ENCODE peak calls at places on chromosomes 1 and 21, in six cellular contexts. One of them, this sample, is unnamed.

GRCh38 chr1:155223017-155223416 is 14.5 kb downstream of the MTX1 start:
- DNase-seq in psoas muscle: no peak
- DNase-seq in AG09309: no peak
- DNase-seq in HFF-Myc: no peak
- DNase-seq in tibial nerve: no peak
- DNase-seq in fibroblast of lung: no peak
- DNase-seq in this sample: peak; percentile 31

GRCh38 chr21:15291621-15292266 is 226.9 kb upstream of the NRIP1 start:
- DNase-seq in psoas muscle: no peak
- DNase-seq in AG09309: no peak
- DNase-seq in fibroblast of lung: no peak
- DNase-seq in HFF-Myc: no peak
- DNase-seq in tibial nerve: no peak
- DNase-seq in this sample: no peak

GRCh38 chr1:2234762-2235113 is 6.6 kb downstream of the SKI start:
- DNase-seq in tibial nerve: no peak
- DNase-seq in HFF-Myc: no peak
- DNase-seq in AG09309: no peak
- DNase-seq in fibroblast of lung: no peak
- DNase-seq in psoas muscle: no peak
- DNase-seq in this sample: no peak

GRCh38 chr1:48693180-48693579 is 83.5 kb downstream of the BEND5 start:
- DNase-seq in tibial nerve: no peak
- DNase-seq in HFF-Myc: no peak
- DNase-seq in fibroblast of lung: no peak
- DNase-seq in AG09309: no peak
- DNase-seq in psoas muscle: no peak
- DNase-seq in this sample: no peak

GRCh38 chr1:183023601-183024351 is 556 bp downstream of the LAMC1 start:
- DNase-seq in AG09309: no peak
- DNase-seq in tibial nerve: peak; percentile 52
- DNase-seq in psoas muscle: peak; percentile 83
- DNase-seq in HFF-Myc: no peak
- DNase-seq in fibroblast of lung: peak; percentile 55
- DNase-seq in this sample: peak; percentile 89

GRCh38 chr1:150288822-150289221 is 4.8 kb upstream of the MRPS21 start:
- DNase-seq in AG09309: no peak
- DNase-seq in fibroblast of lung: no peak
- DNase-seq in psoas muscle: no peak
- DNase-seq in HFF-Myc: no peak
- DNase-seq in tibial nerve: no peak
- DNase-seq in this sample: no peak

GRCh38 chr1:111358964-111359363 is 68.3 kb downstream of the CHIA start:
- DNase-seq in fibroblast of lung: no peak
- DNase-seq in AG09309: no peak
- DNase-seq in psoas muscle: no peak
- DNase-seq in HFF-Myc: no peak
- DNase-seq in tibial nerve: no peak
- DNase-seq in this sample: no peak

GRCh38 chr1:50531027-50531426 is 107.8 kb upstream of the DMRTA2 start:
- DNase-seq in AG09309: no peak
- DNase-seq in psoas muscle: no peak
- DNase-seq in fibroblast of lung: no peak
- DNase-seq in HFF-Myc: no peak
- DNase-seq in tibial nerve: no peak
- DNase-seq in this sample: no peak

GRCh38 chr1:67314696-67315095 is 7.0 kb downstream of the IL12RB2 start:
- DNase-seq in tibial nerve: no peak
- DNase-seq in AG09309: no peak
- DNase-seq in psoas muscle: no peak
- DNase-seq in HFF-Myc: no peak
- DNase-seq in fibroblast of lung: no peak
- DNase-seq in this sample: peak; percentile 47

GRCh38 chr1:59678065-59678808 is 136.5 kb upstream of the HOOK1 start:
- DNase-seq in fibroblast of lung: peak; percentile 36
- DNase-seq in HFF-Myc: no peak
- DNase-seq in psoas muscle: no peak
- DNase-seq in AG09309: no peak
- DNase-seq in tibial nerve: no peak
- DNase-seq in this sample: no peak

GRCh38 chr21:38343691-38344090 is 86.9 kb downstream of the KCNJ15 start:
- DNase-seq in psoas muscle: no peak
- DNase-seq in HFF-Myc: no peak
- DNase-seq in tibial nerve: no peak
- DNase-seq in AG09309: no peak
- DNase-seq in fibroblast of lung: peak; percentile 81
- DNase-seq in this sample: no peak

GRCh38 chr1:7218210-7218832 is 433.1 kb downstream of the CAMTA1 start:
- DNase-seq in fibroblast of lung: peak; percentile 27
- DNase-seq in psoas muscle: no peak
- DNase-seq in HFF-Myc: no peak
- DNase-seq in tibial nerve: peak; percentile 24
- DNase-seq in AG09309: no peak
- DNase-seq in this sample: peak; percentile 41

GRCh38 chr1:107807405-107807804 is 157.6 kb downstream of the VAV3 start:
- DNase-seq in fibroblast of lung: no peak
- DNase-seq in AG09309: no peak
- DNase-seq in tibial nerve: no peak
- DNase-seq in HFF-Myc: no peak
- DNase-seq in psoas muscle: no peak
- DNase-seq in this sample: no peak

GRCh38 chr1:229270547-229271447 is at the start of gene RAB4A:
- DNase-seq in tibial nerve: peak; percentile 41
- DNase-seq in fibroblast of lung: peak; percentile 82
- DNase-seq in HFF-Myc: peak; percentile 44
- DNase-seq in psoas muscle: peak; percentile 94
- DNase-seq in AG09309: peak; percentile 34
- DNase-seq in this sample: peak; percentile 92

GRCh38 chr1:15849775-15850449 is 2.4 kb downstream of the SPEN start:
- DNase-seq in psoas muscle: no peak
- DNase-seq in tibial nerve: no peak
- DNase-seq in AG09309: no peak
- DNase-seq in fibroblast of lung: peak; percentile 72
- DNase-seq in HFF-Myc: no peak
- DNase-seq in this sample: peak; percentile 57

GRCh38 chr1:88595355-88595754 is 88.7 kb upstream of the PKN2 start:
- DNase-seq in AG09309: peak; percentile 24
- DNase-seq in fibroblast of lung: peak; percentile 29
- DNase-seq in HFF-Myc: peak; percentile 43
- DNase-seq in tibial nerve: no peak
- DNase-seq in psoas muscle: no peak
- DNase-seq in this sample: peak; percentile 40

GRCh38 chr1:29655945-29656866 is 419.9 kb downstream of the PTPRU start:
- DNase-seq in HFF-Myc: no peak
- DNase-seq in fibroblast of lung: no peak
- DNase-seq in tibial nerve: no peak
- DNase-seq in psoas muscle: no peak
- DNase-seq in AG09309: no peak
- DNase-seq in this sample: no peak

GRCh38 chr1:29655145-29655544 is 418.8 kb downstream of the PTPRU start:
- DNase-seq in AG09309: no peak
- DNase-seq in tibial nerve: no peak
- DNase-seq in fibroblast of lung: no peak
- DNase-seq in HFF-Myc: no peak
- DNase-seq in psoas muscle: no peak
- DNase-seq in this sample: peak; percentile 28

GRCh38 chr1:29653886-29654450 is 417.6 kb downstream of the PTPRU start:
- DNase-seq in fibroblast of lung: no peak
- DNase-seq in AG09309: no peak
- DNase-seq in HFF-Myc: no peak
- DNase-seq in psoas muscle: no peak
- DNase-seq in tibial nerve: no peak
- DNase-seq in this sample: no peak

GRCh38 chr1:29657816-29658215 is 421.5 kb downstream of the PTPRU start:
- DNase-seq in HFF-Myc: no peak
- DNase-seq in fibroblast of lung: no peak
- DNase-seq in AG09309: no peak
- DNase-seq in tibial nerve: no peak
- DNase-seq in psoas muscle: no peak
- DNase-seq in this sample: no peak

DNA sequence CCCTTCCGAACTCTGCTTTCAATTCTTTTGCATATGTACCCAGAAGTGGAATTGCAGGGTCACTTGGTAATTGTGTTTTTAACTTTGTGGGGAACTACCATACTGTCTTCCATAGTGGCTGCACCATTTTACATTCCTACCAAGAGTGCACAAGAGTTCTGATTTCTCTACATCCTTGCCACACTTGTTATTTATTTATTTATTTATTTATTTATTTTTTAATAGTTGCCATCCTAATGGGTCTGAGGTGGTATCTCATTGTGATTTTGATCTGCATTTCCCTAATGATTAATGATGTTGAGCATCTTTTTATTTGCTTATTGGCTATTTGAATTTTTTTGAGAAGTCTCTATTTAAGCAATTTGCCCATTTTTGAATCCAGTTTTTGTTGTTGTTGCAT is 422.4 kb downstream of the PTPRU start:
- DNase-seq in AG09309: no peak
- DNase-seq in HFF-Myc: no peak
- DNase-seq in tibial nerve: no peak
- DNase-seq in fibroblast of lung: no peak
- DNase-seq in psoas muscle: no peak
- DNase-seq in this sample: no peak
- H3K4me3 ChIP-seq in AG09309: no peak overlapping the region
- H3K4me3 ChIP-seq in HFF-Myc: no peak overlapping the region
- H3K4me3 ChIP-seq in tibial nerve: no peak overlapping the region
- H3K4me3 ChIP-seq in fibroblast of lung: no peak overlapping the region
- H3K4me3 ChIP-seq in psoas muscle: no peak overlapping the region
- H3K4me3 ChIP-seq in this sample: no peak overlapping the region

GRCh38 chr1:201378804-201379203 is 1.3 kb upstream of the TNNT2 start:
- DNase-seq in HFF-Myc: no peak
- DNase-seq in fibroblast of lung: no peak
- DNase-seq in psoas muscle: no peak
- DNase-seq in tibial nerve: no peak
- DNase-seq in AG09309: no peak
- DNase-seq in this sample: no peak

GRCh38 chr1:201376107-201376463 is 1.4 kb downstream of the TNNT2 start:
- DNase-seq in HFF-Myc: no peak
- DNase-seq in AG09309: no peak
- DNase-seq in psoas muscle: no peak
- DNase-seq in fibroblast of lung: no peak
- DNase-seq in tibial nerve: no peak
- DNase-seq in this sample: no peak

GRCh38 chr1:201375169-201375568 is 2.3 kb downstream of the TNNT2 start:
- DNase-seq in fibroblast of lung: no peak
- DNase-seq in AG09309: no peak
- DNase-seq in psoas muscle: no peak
- DNase-seq in HFF-Myc: no peak
- DNase-seq in tibial nerve: no peak
- DNase-seq in this sample: no peak

GRCh38 chr1:201377611-201378092 is at the start of gene TNNT2:
- DNase-seq in HFF-Myc: no peak
- DNase-seq in psoas muscle: no peak
- DNase-seq in AG09309: no peak
- DNase-seq in fibroblast of lung: no peak
- DNase-seq in tibial nerve: no peak
- DNase-seq in this sample: no peak

DNA sequence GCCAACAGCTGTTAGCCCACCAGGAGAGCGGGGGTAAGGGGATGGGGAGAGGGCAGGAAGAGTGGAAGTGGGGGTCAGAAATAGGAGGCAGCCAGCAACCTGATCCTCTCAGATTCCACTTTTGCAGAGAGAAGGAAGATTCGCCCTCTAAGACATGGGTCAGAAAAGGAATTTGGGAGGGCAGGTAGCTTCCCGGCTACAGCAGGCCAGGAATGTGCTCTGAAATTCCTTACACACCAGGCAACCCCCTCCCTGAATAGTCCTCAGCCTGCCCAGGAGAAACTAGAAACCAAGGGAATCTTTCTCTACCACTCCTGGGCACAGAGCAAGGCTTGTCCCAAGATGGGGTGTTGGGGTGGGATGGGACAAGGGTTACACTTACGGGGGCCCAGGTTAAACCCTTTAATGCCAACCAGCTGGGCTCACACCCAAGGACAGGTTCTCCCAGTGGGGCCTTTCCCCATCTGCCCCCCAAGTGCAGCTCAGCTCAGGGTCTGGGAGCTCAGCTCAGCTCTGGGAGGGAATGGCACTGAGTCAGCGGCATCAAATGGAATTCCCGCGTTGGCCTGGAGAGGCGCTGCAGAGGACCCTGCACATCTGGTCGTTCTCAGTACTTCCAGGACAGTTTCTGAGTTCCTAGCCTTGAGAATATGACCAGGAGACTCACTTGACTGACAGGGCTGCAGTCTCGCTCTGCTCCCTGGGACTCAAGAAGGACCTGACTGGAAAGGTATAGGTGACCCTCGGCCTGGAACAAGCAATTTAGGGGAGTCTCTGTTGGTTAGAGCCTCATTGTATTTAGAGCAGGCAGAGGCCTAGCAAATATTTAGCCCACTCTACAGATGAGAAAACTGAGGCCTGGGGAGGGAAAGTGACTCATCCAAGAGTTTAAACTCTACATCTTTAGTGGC is 761 bp downstream of the TNNT2 start:
- DNase-seq in AG09309: no peak
- DNase-seq in psoas muscle: no peak
- DNase-seq in tibial nerve: no peak
- DNase-seq in HFF-Myc: peak; percentile 30
- DNase-seq in fibroblast of lung: peak; percentile 37
- DNase-seq in this sample: peak; percentile 16
- TF ChIP-seq CTCF in AG09309: peak; percentile 54
- TF ChIP-seq CTCF in psoas muscle: no peak
- TF ChIP-seq CTCF in tibial nerve: peak; percentile 34
- TF ChIP-seq CTCF in HFF-Myc: peak; percentile 67
- TF ChIP-seq CTCF in fibroblast of lung: peak; percentile 27
- TF ChIP-seq CTCF in this sample: peak; percentile 63

DNA sequence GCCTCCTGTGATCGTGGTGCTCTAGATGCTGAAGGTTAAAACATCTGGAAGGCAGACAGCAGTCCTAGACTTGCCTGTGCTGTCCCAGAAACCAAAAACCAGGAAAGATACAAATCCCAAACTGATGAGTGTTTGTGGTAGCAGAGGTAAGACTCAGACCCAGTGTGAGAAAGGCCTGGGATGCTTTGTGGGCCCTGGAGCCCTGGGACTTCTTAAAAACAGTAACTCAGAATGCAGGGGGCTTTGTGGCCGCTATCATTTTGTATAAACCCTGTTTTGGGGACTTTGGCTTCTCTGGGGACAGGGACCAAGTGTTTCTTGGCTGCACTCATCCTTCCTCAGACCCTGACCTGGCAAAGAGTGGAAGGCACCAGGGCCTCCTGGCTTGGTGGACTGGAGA is 99.7 kb downstream of the DMRTB1 start:
- DNase-seq in tibial nerve: no peak
- DNase-seq in AG09309: no peak
- DNase-seq in psoas muscle: no peak
- DNase-seq in fibroblast of lung: no peak
- DNase-seq in HFF-Myc: no peak
- DNase-seq in this sample: no peak
- H3K4me3 ChIP-seq in tibial nerve: no peak overlapping the region
- H3K4me3 ChIP-seq in AG09309: no peak overlapping the region
- H3K4me3 ChIP-seq in psoas muscle: no peak overlapping the region
- H3K4me3 ChIP-seq in fibroblast of lung: no peak overlapping the region
- H3K4me3 ChIP-seq in HFF-Myc: no peak overlapping the region
- H3K4me3 ChIP-seq in this sample: no peak overlapping the region

DNA sequence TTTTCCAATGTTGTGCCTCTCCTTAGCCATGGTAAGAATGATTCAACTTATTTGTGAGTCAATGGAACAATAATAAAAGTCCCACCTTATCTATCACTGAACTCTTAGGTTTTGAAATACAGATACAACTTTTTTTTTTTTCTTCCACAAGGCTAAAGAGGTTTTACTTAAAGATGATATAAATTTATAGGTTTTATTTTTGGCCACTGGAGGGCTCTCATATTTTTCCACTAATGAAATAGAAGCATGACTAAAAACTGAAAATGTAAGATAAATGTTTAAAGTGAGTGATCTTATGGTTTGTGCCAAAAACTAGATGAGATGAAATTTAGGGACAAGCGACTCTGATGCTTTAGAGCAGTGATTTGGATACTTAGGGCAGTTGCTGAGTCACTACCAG is 499.0 kb downstream of the NUF2 start:
- DNase-seq in AG09309: no peak
- DNase-seq in fibroblast of lung: no peak
- DNase-seq in tibial nerve: no peak
- DNase-seq in HFF-Myc: no peak
- DNase-seq in psoas muscle: no peak
- DNase-seq in this sample: no peak
- TF ChIP-seq CTCF in AG09309: peak; percentile 24
- TF ChIP-seq CTCF in fibroblast of lung: no peak
- TF ChIP-seq CTCF in tibial nerve: no peak
- TF ChIP-seq CTCF in HFF-Myc: no peak
- TF ChIP-seq CTCF in psoas muscle: no peak
- TF ChIP-seq CTCF in this sample: no peak

This sample was measured in GM12865.